ENCODE peak calls at places on chromosome 18, in seven cellular contexts. Y, M, E, X, F, T and L are unnamed samples.

GRCh38 chr18:13291299-13291698 is 72.7 kb downstream of the LDLRAD4 start:
- DNase-seq in T (no peak), E (no peak), M (no peak), X (no peak), F (no peak), Y (no peak), L (no peak)

GRCh38 chr18:2112435-2113045 is 458.8 kb downstream of the METTL4 start:
- DNase-seq in M (no peak), E (peak; percentile 63), F (no peak), X (no peak), Y (no peak), T (peak; percentile 6), L (peak; percentile 57)

GRCh38 chr18:13159579-13159978 is 59.0 kb upstream of the LDLRAD4 start:
- DNase-seq in T (peak; percentile 70), X (no peak), M (no peak), E (peak; percentile 52), Y (peak; percentile 44), F (no peak), L (peak; percentile 63)

GRCh38 chr18:41378628-41379027 is 576.4 kb upstream of the PIK3C3 start:
- DNase-seq in F (no peak), E (peak; percentile 39), Y (no peak), M (no peak), X (no peak), T (peak; percentile 51), L (peak; percentile 5)

GRCh38 chr18:12858961-12859360 is 25.1 kb downstream of the PTPN2 start:
- DNase-seq in F (no peak), M (no peak), E (no peak), T (no peak), Y (no peak), X (no peak), L (no peak)

GRCh38 chr18:56910967-56911366 is 235.9 kb upstream of the BOD1L2 start:
- DNase-seq in M (no peak), X (no peak), E (no peak), F (no peak), Y (no peak), T (no peak), L (no peak)

GRCh38 chr18:25275414-25276001 is 76.5 kb downstream of the ZNF521 start:
- DNase-seq in E (no peak), T (no peak), X (no peak), Y (no peak), M (no peak), F (no peak), L (no peak)

GRCh38 chr18:62715439-62715792 is at the start of gene PHLPP1:
- DNase-seq in F (no peak), Y (no peak), M (no peak), X (no peak), T (no peak), E (no peak), L (no peak)

GRCh38 chr18:12283256-12283655 is 24.8 kb upstream of the TUBB6 start:
- DNase-seq in E (peak; percentile 84), F (no peak), Y (peak; percentile 73), M (no peak), X (no peak), T (peak; percentile 55), L (peak; percentile 38)

GRCh38 chr18:50559750-50560680 is at the start of gene MAPK4:
- DNase-seq in X (no peak), Y (no peak), E (peak; percentile 16), T (peak; percentile 41), F (no peak), M (no peak), L (peak; percentile 13)

GRCh38 chr18:61731693-61732376 is 161.0 kb downstream of the RNF152 start:
- DNase-seq in F (no peak), E (no peak), X (no peak), T (peak; percentile 38), Y (no peak), M (no peak), L (no peak)

GRCh38 chr18:54204883-54205282 is 19.6 kb downstream of the MBD2 start:
- DNase-seq in M (no peak), T (no peak), F (no peak), Y (no peak), E (no peak), X (no peak), L (no peak)

GRCh38 chr18:34121157-34121807 is 103.4 kb downstream of the NOL4 start:
- DNase-seq in X (no peak), Y (no peak), T (peak; percentile 23), M (no peak), E (peak; percentile 80), F (no peak), L (peak; percentile 10)

GRCh38 chr18:76565238-76566173 is 70.5 kb upstream of the ZNF516 start:
- DNase-seq in T (peak; percentile 96), X (no peak), F (peak; percentile 83), M (no peak), Y (no peak), E (peak; percentile 92), L (peak; percentile 90)

GRCh38 chr18:2641638-2642037 is 13.9 kb upstream of the SMCHD1 start:
- DNase-seq in E (no peak), T (peak; percentile 37), F (no peak), X (no peak), M (no peak), Y (no peak), L (peak; percentile 16)

GRCh38 chr18:8367217-8367988 is 241.8 kb upstream of the RAB12 start:
- DNase-seq in Y (peak; percentile 7), M (peak; percentile 31), T (peak; percentile 38), X (no peak), F (no peak), E (no peak), L (peak; percentile 23)

GRCh38 chr18:52312321-52312720 is 27.7 kb upstream of the DCC start:
- DNase-seq in Y (no peak), E (peak; percentile 43), M (no peak), F (no peak), T (no peak), X (no peak), L (peak; percentile 4)

GRCh38 chr18:37179384-37179783 is 350.5 kb downstream of the KIAA1328 start:
- DNase-seq in M (no peak), T (no peak), E (no peak), X (no peak), Y (no peak), F (no peak), L (no peak)

GRCh38 chr18:76922107-76922506 is 99.8 kb downstream of the ZNF236 start:
- DNase-seq in Y (peak; percentile 2), X (peak; percentile 51), T (peak; percentile 79), E (peak; percentile 1), M (peak; percentile 59), F (peak; percentile 43), L (peak; percentile 1)

GRCh38 chr18:68564348-68564747 is 150.6 kb downstream of the TMX3 start:
- DNase-seq in X (no peak), E (no peak), Y (no peak), T (no peak), M (no peak), F (no peak), L (no peak)

GRCh38 chr18:7844418-7844817 is 277.3 kb downstream of the PTPRM start:
- DNase-seq in F (no peak), T (no peak), M (no peak), E (peak; percentile 81), Y (no peak), X (no peak), L (no peak)

GRCh38 chr18:59874166-59874565 is 25.6 kb upstream of the PMAIP1 start:
- DNase-seq in F (no peak), M (no peak), Y (peak; percentile 65), X (no peak), E (peak; percentile 61), T (peak; percentile 92), L (peak; percentile 30)
- H3K27ac ChIP-seq in F (no peak overlapping the region), M (no peak overlapping the region), Y (no peak overlapping the region), X (no peak overlapping the region), E (no peak overlapping the region), T (peak overlapping the region; percentile 44), L (no peak overlapping the region)

GRCh38 chr18:24031318-24031717 is 16.8 kb downstream of the TTC39C start:
- DNase-seq in T (no peak), Y (no peak), E (no peak), M (no peak), X (no peak), F (no peak), L (no peak)

GRCh38 chr18:24026457-24026856 is 11.9 kb downstream of the TTC39C start:
- DNase-seq in X (no peak), Y (no peak), M (no peak), T (no peak), E (peak; percentile 32), F (no peak), L (no peak)

GRCh38 chr18:24033644-24034412 is 19.3 kb downstream of the TTC39C start:
- DNase-seq in Y (no peak), X (no peak), M (no peak), T (no peak), E (no peak), F (no peak), L (no peak)

GRCh38 chr18:24027156-24027555 is 12.6 kb downstream of the TTC39C start:
- DNase-seq in F (peak; percentile 52), Y (no peak), T (peak; percentile 94), E (peak; percentile 90), M (no peak), X (no peak), L (peak; percentile 65)

DNA sequence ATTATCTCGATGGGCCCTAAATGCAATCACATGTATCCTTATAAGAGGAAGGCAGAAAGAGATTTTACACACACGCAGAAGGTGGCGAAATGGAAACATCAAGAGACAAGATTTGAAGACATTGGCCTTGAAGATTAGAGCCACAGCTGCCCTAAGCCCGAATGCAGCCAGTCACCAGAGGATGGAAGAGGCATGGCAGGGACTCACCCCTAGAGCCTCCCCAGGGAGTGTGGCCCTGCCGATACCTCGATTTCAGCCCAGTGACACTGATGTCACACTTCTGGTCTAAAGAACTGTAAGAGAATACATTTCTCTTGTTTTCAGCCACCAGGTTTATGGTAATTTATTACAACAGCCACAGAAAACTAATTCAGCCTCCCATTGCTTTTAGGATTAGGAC is 17.4 kb downstream of the TTC39C start:
- DNase-seq in E (no peak), M (no peak), X (no peak), F (no peak), T (no peak), Y (no peak), L (no peak)
- H3K27ac ChIP-seq in E (no peak overlapping the region), M (no peak overlapping the region), X (no peak overlapping the region), F (no peak overlapping the region), T (no peak overlapping the region), Y (no peak overlapping the region), L (no peak overlapping the region)

GRCh38 chr18:5519448-5520362 is 24.1 kb downstream of the EPB41L3 start:
- DNase-seq in T (peak; percentile 53), Y (no peak), M (no peak), X (no peak), F (no peak), E (no peak), L (no peak)
- H3K27ac ChIP-seq in T (peak overlapping the region; percentile 40), Y (no peak overlapping the region), M (peak overlapping the region; percentile 14), X (no peak overlapping the region), F (no peak overlapping the region), E (no peak overlapping the region), L (no peak overlapping the region)

GRCh38 chr18:48782381-48782841 is 168.4 kb downstream of the SMAD7 start:
- DNase-seq in E (no peak), M (no peak), Y (no peak), X (no peak), F (peak; percentile 78), T (peak; percentile 85), L (no peak)

GRCh38 chr18:48780151-48781001 is 170.4 kb downstream of the SMAD7 start:
- DNase-seq in Y (no peak), M (no peak), T (peak; percentile 69), E (no peak), X (no peak), F (no peak), L (no peak)

GRCh38 chr18:48779462-48779861 is 171.3 kb downstream of the SMAD7 start:
- DNase-seq in Y (no peak), M (no peak), T (no peak), F (no peak), E (no peak), X (no peak), L (no peak)

GRCh38 chr18:48781990-48782368 is 168.8 kb downstream of the SMAD7 start:
- DNase-seq in X (no peak), Y (no peak), F (no peak), T (peak; percentile 30), E (no peak), M (no peak), L (no peak)

GRCh38 chr18:48781041-48781989 is 169.4 kb downstream of the SMAD7 start:
- DNase-seq in X (no peak), M (peak; percentile 75), T (peak; percentile 83), Y (no peak), E (no peak), F (peak; percentile 92), L (no peak)
- H3K27ac ChIP-seq in X (no peak overlapping the region), M (peak overlapping the region; percentile 84), T (peak overlapping the region; percentile 92), Y (no peak overlapping the region), E (no peak overlapping the region), F (peak overlapping the region; percentile 92), L (peak overlapping the region; percentile 10)